ENCODE peak calls at places on chromosomes 12 and 14, in nine cellular contexts. L is mucosa of descending colon; X is AG09309; D is CD8-positive, alpha-beta T cell; Z is Panc1; A is breast epithelium; U is ovary; T is A549; N is fibroblast of the aortic adventitia. Q is an unnamed sample.

GRCh38 chr14:49995162-49995561 is 102.3 kb downstream of the ARF6 start:
- DNase-seq in U (no peak), D (no peak), X (no peak), L (no peak), A (no peak), T (no peak), Z (no peak), N (no peak), Q (no peak)

GRCh38 chr14:22052795-22053194 is 379.2 kb upstream of the OR4E1 start:
- DNase-seq in D (peak; percentile 22), T (no peak), X (no peak), A (no peak), N (no peak), L (no peak), U (no peak), Z (no peak), Q (no peak)

GRCh38 chr12:101328917-101329316 is 49.0 kb downstream of the UTP20 start:
- DNase-seq in U (no peak), Z (no peak), L (no peak), D (no peak), N (no peak), X (no peak), A (no peak), T (no peak), Q (no peak)

GRCh38 chr12:75979181-75979580 is 52.4 kb downstream of the PHLDA1 start:
- DNase-seq in N (no peak), X (no peak), Z (no peak), D (peak; percentile 10), U (no peak), L (no peak), T (no peak), A (no peak), Q (no peak)

GRCh38 chr12:26723379-26724308 is 109.3 kb downstream of the ITPR2 start:
- DNase-seq in T (no peak), A (no peak), X (no peak), D (no peak), L (no peak), U (peak; percentile 44), N (peak; percentile 91), Z (no peak), Q (no peak)

GRCh38 chr14:98466807-98467206 is 805.2 kb downstream of the BCL11B start:
- DNase-seq in N (peak; percentile 2), U (no peak), Z (no peak), A (no peak), X (no peak), L (no peak), T (no peak), D (no peak), Q (no peak)

GRCh38 chr14:33404054-33404453 is 465.4 kb downstream of the NPAS3 start:
- DNase-seq in L (no peak), T (no peak), Z (no peak), D (no peak), N (peak; percentile 82), X (peak; percentile 73), A (no peak), U (no peak), Q (peak; percentile 19)

GRCh38 chr14:55441286-55441685 is 870 bp upstream of the TBPL2 start:
- DNase-seq in Z (no peak), D (no peak), T (no peak), L (no peak), A (no peak), X (no peak), U (no peak), N (no peak), Q (no peak)

GRCh38 chr12:52740591-52740990 is 36.6 kb downstream of the KRT76 start:
- DNase-seq in D (no peak), L (no peak), Z (no peak), U (no peak), X (no peak), A (no peak), N (no peak), T (no peak), Q (no peak)

GRCh38 chr12:94753071-94753779 is 102.9 kb upstream of the TMCC3 start:
- DNase-seq in X (no peak), U (peak; percentile 42), T (no peak), L (no peak), A (no peak), Z (no peak), D (no peak), N (peak; percentile 45), Q (no peak)

GRCh38 chr12:40105265-40105514 is 691 bp downstream of the SLC2A13 start:
- DNase-seq in N (peak; percentile 20), D (no peak), X (no peak), A (peak; percentile 52), L (no peak), Z (no peak), T (no peak), U (no peak), Q (no peak)
- H3K4me3 ChIP-seq in N (peak overlapping the region; percentile 82), D (peak overlapping the region; percentile 72), X (peak overlapping the region; percentile 72), A (peak overlapping the region; percentile 94), L (peak overlapping the region; percentile 87), Z (peak overlapping the region; percentile 59), T (peak overlapping the region; percentile 78), U (peak overlapping the region; percentile 77), Q (peak overlapping the region; percentile 83)

DNA sequence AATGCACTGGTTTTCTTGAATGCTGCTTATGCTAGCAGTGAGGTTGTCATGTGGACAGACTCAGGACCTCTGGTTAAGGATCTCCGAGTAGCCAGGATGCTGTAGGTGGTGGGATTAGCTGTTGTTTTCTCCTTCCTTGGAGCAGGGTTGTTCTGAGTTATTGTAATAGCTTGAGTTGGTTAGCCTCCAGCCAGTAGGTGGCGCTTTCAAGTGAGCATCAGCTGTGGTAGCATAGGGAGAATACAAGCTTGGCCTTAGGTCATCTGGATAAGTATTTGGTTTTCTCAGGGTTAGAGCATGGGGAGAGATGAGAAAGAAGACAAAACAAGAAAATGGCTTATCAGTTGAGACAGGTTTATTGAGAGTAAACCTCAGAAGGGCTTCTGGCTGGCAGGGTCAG is 299.7 kb upstream of the FBXO33 start:
- DNase-seq in D (no peak), X (no peak), N (no peak), L (no peak), U (no peak), T (no peak), Z (no peak), A (no peak), Q (no peak)
- TF ChIP-seq CTCF in D (no peak), X (no peak), N (no peak), L (no peak), U (no peak), T (no peak), Z (peak; percentile 15), A (no peak), Q (no peak)

DNA sequence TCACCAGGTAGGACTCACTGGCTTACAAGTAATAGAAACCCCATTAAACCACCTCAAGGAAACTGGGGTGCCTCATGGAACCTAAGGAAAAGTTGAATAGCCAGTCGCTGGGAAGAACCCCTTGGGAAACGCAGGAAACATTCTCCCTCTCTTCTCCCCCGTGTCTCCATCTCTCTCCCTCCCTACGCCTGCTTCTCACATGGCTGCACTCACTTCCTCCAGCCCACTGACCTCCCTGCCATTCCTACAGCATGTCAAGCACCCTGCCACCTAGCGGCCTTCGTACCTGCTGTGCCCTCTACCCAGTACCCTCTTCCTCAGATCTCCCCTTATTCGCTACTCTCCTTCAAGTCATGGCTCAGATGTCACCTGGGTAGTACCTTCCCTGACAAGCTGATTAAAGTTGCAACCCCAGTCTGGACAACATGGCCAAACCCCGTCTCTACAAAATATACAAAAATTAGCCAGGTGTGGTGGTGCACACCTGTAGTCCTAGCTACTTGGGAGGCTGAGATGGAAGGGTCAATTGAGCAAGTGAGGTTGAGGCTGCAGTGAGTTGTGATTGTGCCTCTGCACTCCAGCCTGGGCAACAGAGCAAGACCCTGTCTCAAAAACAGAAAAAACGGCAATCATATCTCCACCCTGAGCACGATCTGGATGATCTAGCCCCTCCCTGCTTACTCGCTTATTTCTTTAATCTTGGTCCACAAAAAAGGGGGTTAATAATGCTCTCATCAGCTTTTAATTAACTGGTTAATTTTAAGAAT is 6.4 kb upstream of the DTX1 start:
- DNase-seq in N (no peak), X (no peak), D (no peak), T (peak; percentile 63), L (no peak), Z (no peak), U (no peak), A (no peak), Q (no peak)
- H3K4me3 ChIP-seq in N (no peak overlapping the region), X (no peak overlapping the region), D (no peak overlapping the region), T (no peak overlapping the region), L (no peak overlapping the region), Z (no peak overlapping the region), U (no peak overlapping the region), A (no peak overlapping the region), Q (no peak overlapping the region)

DNA sequence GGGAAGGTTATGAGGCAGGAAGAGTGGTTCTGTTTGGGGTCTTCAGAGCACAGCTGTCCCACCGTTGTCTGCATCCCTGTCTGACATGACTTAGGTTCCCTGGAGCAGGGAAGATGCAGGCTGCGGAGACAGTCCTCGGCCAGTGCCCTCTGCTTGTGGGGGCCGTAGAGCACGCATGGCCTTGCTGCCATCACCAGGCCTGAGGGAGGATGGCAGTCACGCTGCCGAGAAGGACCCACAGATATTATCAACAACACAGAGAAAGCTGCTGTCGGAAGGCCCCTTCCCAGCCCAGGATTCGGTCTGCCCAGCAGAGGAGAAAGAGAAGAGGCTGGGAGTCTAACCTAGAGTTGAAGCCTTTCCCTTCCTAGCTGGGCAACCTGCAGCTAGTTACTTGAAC is 35.0 kb downstream of the ERH start:
- DNase-seq in T (no peak), D (no peak), U (peak; percentile 48), A (no peak), Z (no peak), X (no peak), N (peak; percentile 66), L (no peak), Q (no peak)
- TF ChIP-seq CTCF in T (no peak), D (no peak), U (peak; percentile 28), A (peak; percentile 11), Z (no peak), X (peak; percentile 82), N (peak; percentile 88), L (no peak), Q (peak; percentile 84)

GRCh38 chr14:23308721-23309445 is 2.2 kb downstream of the BCL2L2 start:
- DNase-seq in N (no peak), L (no peak), U (no peak), Z (no peak), D (no peak), A (no peak), X (no peak), T (no peak), Q (no peak)
- H3K4me3 ChIP-seq in N (peak overlapping the region; percentile 95), L (no peak overlapping the region), U (no peak overlapping the region), Z (no peak overlapping the region), D (no peak overlapping the region), A (no peak overlapping the region), X (peak overlapping the region; percentile 72), T (no peak overlapping the region), Q (peak overlapping the region; percentile 91)

DNA sequence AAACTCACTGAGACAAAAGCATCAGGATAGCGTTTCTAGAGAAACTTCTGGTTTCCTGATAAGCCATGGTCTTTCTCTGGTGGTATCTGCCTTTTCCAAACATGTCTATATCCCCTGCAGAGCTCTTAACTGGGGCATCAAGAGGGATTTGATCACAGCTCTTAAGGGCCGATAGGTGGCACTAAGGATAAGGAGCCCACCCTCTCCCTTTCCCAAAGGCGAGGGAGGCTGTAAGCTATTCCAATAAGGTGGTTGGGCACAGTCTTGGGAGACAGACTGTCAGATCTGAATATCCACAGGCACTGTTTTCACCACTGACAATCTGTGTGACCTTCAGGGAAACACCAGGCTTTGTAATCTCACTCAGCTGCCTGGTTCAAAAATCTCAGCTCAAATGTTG is 206.0 kb downstream of the ADGRD1 start:
- DNase-seq in L (no peak), X (no peak), Z (no peak), A (no peak), N (no peak), T (no peak), U (no peak), D (no peak), Q (no peak)
- TF ChIP-seq CTCF in L (no peak), X (no peak), Z (peak; percentile 47), A (no peak), N (no peak), T (no peak), U (no peak), D (no peak), Q (no peak)